ENCODE peak calls at places on chromosomes 2 and 18, in five cellular contexts. Q is CD8-positive, alpha-beta T cell; E is dorsolateral prefrontal cortex; S is K562; M is GM23248. I is an unnamed sample. For H3K27me3, the result is how much of the 10 kb centered on the place peaks cover.

GRCh38 chr2:136363470-136363869 is 245.5 kb upstream of the CXCR4 start:
- DNase-seq in Q (no peak), E (no peak), S (no peak), M (no peak), I (no peak)

GRCh38 chr18:59502222-59502898 is 143.3 kb upstream of the LMAN1 start:
- DNase-seq in Q (no peak), E (no peak), S (no peak), M (peak), I (no peak)

GRCh38 chr2:219614076-219614860 is 13.2 kb upstream of the SLC4A3 start:
- DNase-seq in Q (no peak), E (no peak), S (no peak), M (no peak), I (no peak)

GRCh38 chr2:28201711-28202180 is 190.9 kb upstream of the FOSL2 start:
- DNase-seq in Q (no peak), E (no peak), S (no peak), M (no peak), I (no peak)

GRCh38 chr2:205858781-205859478 is 176.6 kb downstream of the NRP2 start:
- DNase-seq in Q (no peak), E (no peak), S (no peak), M (peak), I (no peak)

GRCh38 chr18:45745817-45746461 is 22.0 kb downstream of the SLC14A1 start:
- DNase-seq in Q (no peak), E (no peak), S (no peak), M (no peak), I (no peak)

GRCh38 chr2:45822272-45822630 is 170.8 kb downstream of the PRKCE start:
- DNase-seq in Q (no peak), E (no peak), S (no peak), M (no peak), I (no peak)

GRCh38 chr2:32668254-32668653 is 40.4 kb downstream of the TTC27 start:
- DNase-seq in Q (no peak), E (no peak), S (no peak), M (no peak), I (no peak)

GRCh38 chr2:83386559-83386958 is 1072.5 kb downstream of the SUCLG1 start:
- DNase-seq in Q (no peak), E (no peak), S (no peak), M (no peak), I (no peak)
- H3K27me3 ChIP-seq in Q (under half), E (under half), S (under half), M (under half), I (under half)

GRCh38 chr2:199570957-199571356 is 113.2 kb upstream of the SATB2 start:
- DNase-seq in Q (no peak), E (no peak), S (no peak), M (no peak), I (no peak)

DNA sequence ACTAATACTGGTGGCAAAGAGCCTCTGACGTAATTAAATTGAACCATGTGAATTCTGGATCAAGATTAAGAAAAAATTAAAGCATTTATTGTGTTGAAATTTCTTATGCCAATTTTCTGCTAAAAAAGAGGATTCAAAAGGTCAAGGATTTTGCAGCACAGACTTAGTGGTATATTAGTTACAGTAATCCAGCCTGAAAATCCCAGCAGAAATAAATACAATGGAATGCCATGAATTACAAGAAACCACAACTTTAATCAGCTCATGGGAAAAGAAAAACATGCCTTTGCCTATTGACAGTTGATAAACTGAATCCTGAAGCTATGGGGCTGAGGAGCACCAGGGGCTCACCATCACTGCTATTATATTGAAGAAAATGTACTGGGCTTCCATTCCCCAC is 114.8 kb upstream of the SATB2 start:
- DNase-seq in Q (no peak), E (no peak), S (no peak), M (no peak), I (no peak)
- H3K27ac ChIP-seq in Q (no peak), E (no peak), S (no peak), M (no peak), I (no peak)

GRCh38 chr2:73286134-73286533 is 1.9 kb upstream of the FBXO41 start:
- DNase-seq in Q (no peak), E (no peak), S (no peak), M (no peak), I (no peak)
- H3K27me3 ChIP-seq in Q (under half), E (under half), S (under half), M (under half), I (under half)

GRCh38 chr18:6261938-6262337 is 152.8 kb downstream of the L3MBTL4 start:
- DNase-seq in Q (no peak), E (no peak), S (no peak), M (no peak), I (no peak)

GRCh38 chr18:6255121-6255742 is 159.5 kb downstream of the L3MBTL4 start:
- DNase-seq in Q (no peak), E (no peak), S (no peak), M (no peak), I (no peak)

GRCh38 chr18:6257950-6258349 is 156.8 kb downstream of the L3MBTL4 start:
- DNase-seq in Q (no peak), E (no peak), S (no peak), M (no peak), I (no peak)

GRCh38 chr18:6251084-6251483 is 163.6 kb downstream of the L3MBTL4 start:
- DNase-seq in Q (no peak), E (no peak), S (no peak), M (no peak), I (no peak)

GRCh38 chr18:6256521-6256920 is 158.2 kb downstream of the L3MBTL4 start:
- DNase-seq in Q (no peak), E (no peak), S (no peak), M (no peak), I (no peak)
- H3K27ac ChIP-seq in Q (no peak), E (no peak), S (no peak), M (no peak), I (no peak)

DNA sequence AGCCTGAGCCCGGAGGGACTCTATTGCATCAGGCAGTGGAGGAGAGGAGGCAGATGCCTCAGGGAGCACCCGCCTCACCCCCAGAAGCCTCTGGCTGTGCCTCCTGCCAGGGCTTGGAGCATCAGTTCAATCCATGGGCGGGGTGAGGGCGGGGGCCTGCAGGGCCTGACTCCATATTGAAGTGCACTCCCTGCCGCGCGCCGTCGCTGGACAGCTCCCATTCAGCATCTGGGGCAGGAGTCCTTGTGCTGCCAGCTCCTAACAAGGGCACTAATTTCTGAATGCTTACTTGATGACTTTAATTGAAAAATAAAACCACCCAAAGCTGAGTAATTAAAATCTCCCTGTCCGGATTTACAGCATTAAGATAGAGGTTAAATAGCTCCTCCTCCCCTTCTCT is 23.8 kb downstream of the C1QL2 start:
- DNase-seq in Q (no peak), E (no peak), S (no peak), M (no peak), I (no peak)
- H3K27me3 ChIP-seq in Q (under half), E (under half), S (half or more), M (under half), I (under half)

GRCh38 chr2:240252191-240252871 is 111.9 kb upstream of the OTOS start:
- DNase-seq in Q (no peak), E (peak), S (no peak), M (no peak), I (no peak)
- H3K27ac ChIP-seq in Q (no peak), E (peak), S (no peak), M (no peak), I (no peak)

DNA sequence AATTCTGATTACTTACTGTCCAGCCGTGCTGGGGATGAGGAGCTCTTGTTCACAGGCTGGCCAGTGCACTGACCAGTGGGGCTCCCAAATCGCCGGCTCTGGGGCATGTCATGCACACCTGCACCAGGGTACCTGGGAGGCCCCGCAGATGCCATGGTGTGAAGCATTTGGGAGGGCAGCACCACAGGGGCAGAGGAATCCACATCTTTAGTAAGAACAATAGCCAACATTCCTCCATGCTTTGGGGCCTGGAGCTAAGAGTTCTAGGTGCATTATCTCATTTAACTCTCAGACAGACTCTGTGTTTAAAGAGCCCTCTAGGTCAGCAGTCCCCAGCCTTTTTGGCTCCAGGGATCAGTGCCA is 104.2 kb downstream of the ACKR3 start:
- DNase-seq in Q (no peak), E (no peak), S (no peak), M (no peak), I (no peak)
- H3K27me3 ChIP-seq in Q (under half), E (under half), S (under half), M (under half), I (under half)

DNA sequence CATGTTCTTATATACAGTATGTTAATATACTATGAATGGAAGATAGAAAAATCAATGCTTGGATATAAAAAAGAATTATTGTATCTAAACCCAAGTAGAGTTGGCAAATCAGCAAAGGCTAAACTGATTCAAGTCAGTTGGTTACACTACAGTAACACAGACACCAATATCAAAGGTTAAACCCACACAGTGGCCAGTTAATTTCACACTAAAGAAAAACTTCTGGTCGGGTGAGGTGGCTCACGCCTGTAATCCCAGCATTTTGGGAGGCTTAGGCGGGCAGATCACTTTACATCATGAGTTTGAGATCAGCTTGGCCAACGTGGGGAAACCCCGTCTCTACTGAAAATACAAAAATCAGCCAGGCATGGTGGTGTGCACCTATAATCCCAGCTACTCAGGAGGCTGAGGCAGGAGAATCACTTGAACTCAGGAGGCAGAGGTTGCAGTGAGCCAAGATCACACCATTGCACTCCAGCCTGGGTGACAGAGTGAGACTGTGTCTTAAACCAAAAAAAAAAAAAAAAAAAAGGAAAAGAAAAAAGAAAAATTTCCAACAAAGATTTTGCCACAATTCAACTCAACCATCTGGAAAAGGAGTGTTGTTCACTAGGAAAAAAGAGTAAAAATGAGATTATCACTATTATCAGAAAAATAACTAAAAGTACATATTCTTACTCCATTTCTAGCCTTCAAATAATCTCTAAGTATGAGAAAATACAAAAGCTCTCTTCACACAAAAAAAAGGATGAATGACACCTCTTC is 8.9 kb downstream of the FBXO11 start:
- DNase-seq in Q (no peak), E (no peak), S (no peak), M (no peak), I (no peak)
- H3K27ac ChIP-seq in Q (no peak), E (no peak), S (no peak), M (peak), I (no peak)